ENCODE peak calls at places on chromosomes 1 and 21, in six cellular contexts. R is RCC 7860; F is CD4-positive, alpha-beta memory T cell; D is SHP77 treated with DMSO at 0.1 percent for 48 hours; Z is activated CD8-positive, alpha-beta T cell treated with anti-CD3 and anti-CD28 coated beads for 36 hours; Y is uterus. P is an unnamed sample.
A peak's percentile ranks its signal among the peaks of the same experiment; 100 is the strongest.

GRCh38 chr1:76083189-76083588 is 8.6 kb downstream of the ST6GALNAC3 start:
- DNase-seq in R (no peak), F (no peak), D (no peak), Z (no peak), Y (no peak), P (peak; percentile 67)

GRCh38 chr1:173122958-173123852 is 72.5 kb upstream of the TNFSF18 start:
- DNase-seq in R (peak; percentile 41), F (no peak), D (no peak), Z (no peak), Y (peak; percentile 78), P (peak; percentile 72)

GRCh38 chr1:171663854-171664550 is 11.5 kb upstream of the MYOC start:
- DNase-seq in R (no peak), F (no peak), D (no peak), Z (no peak), Y (no peak), P (no peak)

GRCh38 chr21:33751120-33751519 is 108.8 kb downstream of the ITSN1 start:
- DNase-seq in R (no peak), F (no peak), D (no peak), Z (no peak), Y (no peak), P (peak; percentile 94)

GRCh38 chr1:59804301-59804700 is 10.4 kb upstream of the HOOK1 start:
- DNase-seq in R (no peak), F (no peak), D (no peak), Z (no peak), Y (no peak), P (no peak)

GRCh38 chr1:171257207-171258052 is 9.1 kb downstream of the FMO1 start:
- DNase-seq in R (no peak), F (no peak), D (no peak), Z (no peak), Y (peak; percentile 53), P (peak; percentile 72)

GRCh38 chr1:200916681-200917080 is 22.0 kb downstream of the INAVA start:
- DNase-seq in R (no peak), F (no peak), D (no peak), Z (no peak), Y (no peak), P (no peak)

GRCh38 chr1:59414406-59415133 is 117.7 kb downstream of the FGGY start:
- DNase-seq in R (peak; percentile 72), F (no peak), D (peak; percentile 3), Z (no peak), Y (no peak), P (peak; percentile 37)

GRCh38 chr1:181013144-181013543 is 9.5 kb downstream of the STX6 start:
- DNase-seq in R (no peak), F (peak; percentile 62), D (no peak), Z (peak; percentile 22), Y (no peak), P (no peak)

GRCh38 chr1:27643626-27644368 is 8.8 kb upstream of the FGR start:
- DNase-seq in R (no peak), F (peak; percentile 71), D (peak; percentile 14), Z (peak; percentile 81), Y (peak; percentile 41), P (peak; percentile 71)

GRCh38 chr1:228794810-228795209 is 59.5 kb downstream of the RHOU start:
- DNase-seq in R (no peak), F (no peak), D (no peak), Z (peak; percentile 51), Y (no peak), P (no peak)